ENCODE peak calls at places on chromosomes 16 and 17, in five cellular contexts. L is neural crest cell; O is G401; D is fibroblast of pulmonary artery; R is stimulated activated CD4-positive, alpha-beta T cell treated with anti-CD3 and anti-CD28 coated beads, TNF-alpha, amount 100 ng/mL, for 24 hours. S is an unnamed sample.

GRCh38 chr17:81713556-81714411 is 1.7 kb downstream of the SLC25A10 start:
- DNase-seq in L (peak), O (no peak), D (no peak), R (no peak), S (no peak)

GRCh38 chr16:47358816-47359215 is 102.0 kb downstream of the ITFG1 start:
- DNase-seq in L (no peak), O (no peak), D (no peak), R (no peak), S (peak)

GRCh38 chr17:72691601-72692000 is 400.9 kb downstream of the SLC39A11 start:
- DNase-seq in L (no peak), O (no peak), D (no peak), R (no peak), S (peak)

GRCh38 chr17:61462734-61463067 is 10.5 kb downstream of the TBX4 start:
- DNase-seq in L (no peak), O (no peak), D (no peak), R (no peak), S (no peak)

GRCh38 chr17:57001541-57001940 is 23.6 kb downstream of the SCPEP1 start:
- DNase-seq in L (no peak), O (no peak), D (no peak), R (no peak), S (no peak)

GRCh38 chr16:56860226-56861020 is 4.6 kb upstream of the SLC12A3 start:
- DNase-seq in L (no peak), O (no peak), D (no peak), R (peak), S (no peak)

GRCh38 chr16:79192904-79193303 is 407.6 kb downstream of the MAF start:
- DNase-seq in L (no peak), O (no peak), D (no peak), R (no peak), S (no peak)

GRCh38 chr16:4362476-4363250 is 9.0 kb upstream of the VASN start:
- DNase-seq in L (no peak), O (no peak), D (no peak), R (no peak), S (no peak)

GRCh38 chr17:41464682-41465081 is 2.5 kb downstream of the KRT32 start:
- DNase-seq in L (no peak), O (no peak), D (peak), R (no peak), S (peak)

GRCh38 chr16:67954421-67955196 is 10.7 kb upstream of the LCAT start:
- DNase-seq in L (no peak), O (no peak), D (no peak), R (no peak), S (no peak)

GRCh38 chr17:55386931-55387330 is 34.7 kb downstream of the MMD start:
- DNase-seq in L (no peak), O (no peak), D (no peak), R (no peak), S (peak)

GRCh38 chr16:70689035-70689969 is 3.4 kb upstream of the MTSS2 start:
- DNase-seq in L (no peak), O (no peak), D (no peak), R (no peak), S (no peak)

GRCh38 chr16:57039148-57039812 is 49.9 kb downstream of the NLRC5 start:
- DNase-seq in L (no peak), O (no peak), D (peak), R (no peak), S (no peak)

GRCh38 chr16:69223882-69224281 is 36.9 kb downstream of the SNTB2 start:
- DNase-seq in L (no peak), O (no peak), D (peak), R (no peak), S (peak)

GRCh38 chr17:77422104-77422782 is 281.5 kb downstream of the SEC14L1 start:
- DNase-seq in L (no peak), O (no peak), D (no peak), R (no peak), S (peak)

GRCh38 chr16:30094541-30095165 is 1.4 kb downstream of the YPEL3 start:
- DNase-seq in L (peak), O (no peak), D (no peak), R (no peak), S (no peak)

GRCh38 chr17:16880843-16881230 is 91.1 kb downstream of the TNFRSF13B start:
- DNase-seq in L (no peak), O (no peak), D (no peak), R (no peak), S (no peak)

GRCh38 chr16:68460067-68460466 is 11.8 kb upstream of the SMPD3 start:
- DNase-seq in L (no peak), O (no peak), D (no peak), R (no peak), S (no peak)

GRCh38 chr17:76408037-76408849 is 23.8 kb downstream of the SPHK1 start:
- DNase-seq in L (peak), O (peak), D (peak), R (peak), S (peak)

GRCh38 chr16:59259074-59259963 is 525.2 kb upstream of the GOT2 start:
- DNase-seq in L (no peak), O (no peak), D (no peak), R (no peak), S (no peak)

GRCh38 chr17:69448431-69449102 is 34.1 kb downstream of the MAP2K6 start:
- DNase-seq in L (no peak), O (peak), D (peak), R (no peak), S (no peak)

GRCh38 chr16:20768121-20768520 is 4.3 kb downstream of the ACSM3 start:
- DNase-seq in L (no peak), O (no peak), D (no peak), R (no peak), S (peak)

GRCh38 chr16:10218490-10219206 is 36.4 kb upstream of the GRIN2A start:
- DNase-seq in L (no peak), O (no peak), D (no peak), R (no peak), S (no peak)

GRCh38 chr16:1972490-1972877 is 631 bp downstream of the TBL3 start:
- DNase-seq in L (no peak), O (no peak), D (no peak), R (no peak), S (peak)

GRCh38 chr17:47368262-47368661 is 44.5 kb downstream of the EFCAB13 start:
- DNase-seq in L (no peak), O (no peak), D (no peak), R (no peak), S (no peak)

GRCh38 chr17:50471009-50471905 is 2.6 kb upstream of the CHAD start:
- DNase-seq in L (no peak), O (peak), D (no peak), R (no peak), S (no peak)

GRCh38 chr17:51857052-51857593 is 301.4 kb downstream of the CA10 start:
- DNase-seq in L (no peak), O (peak), D (no peak), R (no peak), S (no peak)

GRCh38 chr16:65071371-65072311 is 50.2 kb downstream of the CDH11 start:
- DNase-seq in L (no peak), O (peak), D (peak), R (no peak), S (no peak)

GRCh38 chr17:4643676-4644075 is 2.2 kb upstream of the ALOX15 start:
- DNase-seq in L (no peak), O (no peak), D (no peak), R (no peak), S (no peak)

GRCh38 chr17:79465011-79466006 is 145.5 kb downstream of the RBFOX3 start:
- DNase-seq in L (no peak), O (peak), D (no peak), R (no peak), S (no peak)

GRCh38 chr17:60108712-60109111 is 30.0 kb upstream of the HEATR6 start:
- DNase-seq in L (no peak), O (no peak), D (no peak), R (no peak), S (no peak)

GRCh38 chr17:61487161-61487654 is 35.0 kb downstream of the TBX4 start:
- DNase-seq in L (no peak), O (no peak), D (no peak), R (no peak), S (no peak)

S was measured in mammary epithelial cell.